ENCODE peak calls at places on chromosomes 4 and X, in six cellular contexts. P is tibial artery, F is adipocyte, A is neuronal stem cell, V is trophoblast cell, Y is mesendoderm. D is an unnamed sample.

GRCh38 chr4:176319237-176319703 is 496 bp upstream of the SPCS3 start:
- DNase-seq in P (no peak), F (no peak), A (no peak), V (no peak), Y (no peak), D (no peak)

GRCh38 chr4:173834151-173834550 is 304.1 kb upstream of the HAND2 start:
- DNase-seq in P (no peak), F (no peak), A (no peak), V (peak; percentile 8), Y (peak; percentile 12), D (no peak)

GRCh38 chr4:23021040-23021439 is 328.3 kb downstream of the GBA3 start:
- DNase-seq in P (no peak), F (no peak), A (no peak), V (peak; percentile 36), Y (no peak), D (no peak)

GRCh38 chr4:75069493-75070074 is 136.7 kb downstream of the PARM1 start:
- DNase-seq in P (no peak), F (no peak), A (no peak), V (no peak), Y (no peak), D (no peak)

GRCh38 chr4:28350485-28350884 is 1489.8 kb downstream of the STIM2 start:
- DNase-seq in P (no peak), F (peak; percentile 61), A (no peak), V (no peak), Y (no peak), D (no peak)

GRCh38 chrX:134256684-134257083 is 19.7 kb downstream of the CCDC160 start:
- DNase-seq in P (no peak), F (no peak), A (no peak), V (no peak), Y (no peak), D (no peak)

GRCh38 chr4:88791274-88791673 is 93.6 kb upstream of the NAP1L5 start:
- DNase-seq in P (no peak), F (peak; percentile 11), A (no peak), V (no peak), Y (peak; percentile 14), D (no peak)

GRCh38 chrX:15416133-15416993 is 32.1 kb upstream of the VEGFD start:
- DNase-seq in P (no peak), F (no peak), A (no peak), V (no peak), Y (peak; percentile 41), D (no peak)

GRCh38 chrX:7347465-7347864 is 199.5 kb upstream of the PUDP start:
- DNase-seq in P (no peak), F (no peak), A (no peak), V (no peak), Y (no peak), D (no peak)

GRCh38 chr4:6319530-6320150 is 50.0 kb downstream of the WFS1 start:
- DNase-seq in P (no peak), F (no peak), A (no peak), V (no peak), Y (no peak), D (no peak)

GRCh38 chrX:19747672-19748610 is 139.5 kb downstream of the SH3KBP1 start:
- DNase-seq in P (no peak), F (no peak), A (no peak), V (no peak), Y (no peak), D (no peak)

GRCh38 chrX:92249125-92249524 is 469.9 kb downstream of the PCDH11X start:
- DNase-seq in P (no peak), F (no peak), A (no peak), V (no peak), Y (no peak), D (no peak)

GRCh38 chrX:17082831-17083230 is 136.4 kb downstream of the REPS2 start:
- DNase-seq in P (no peak), F (no peak), A (no peak), V (peak; percentile 18), Y (peak; percentile 48), D (no peak)

GRCh38 chr4:84967292-84967651 is 782 bp upstream of the WDFY3 start:
- DNase-seq in P (peak; percentile 37), F (peak; percentile 70), A (no peak), V (no peak), Y (no peak), D (no peak)

GRCh38 chr4:158758142-158758541 is 10.7 kb upstream of the FNIP2 start:
- DNase-seq in P (no peak), F (no peak), A (no peak), V (peak; percentile 23), Y (no peak), D (no peak)

GRCh38 chrX:101906136-101906796 is 25.6 kb downstream of the ZMAT1 start:
- DNase-seq in P (no peak), F (no peak), A (no peak), V (no peak), Y (no peak), D (no peak)

GRCh38 chrX:2965965-2966364 is 36.8 kb upstream of the ARSD start:
- DNase-seq in P (no peak), F (no peak), A (no peak), V (no peak), Y (no peak), D (no peak)

GRCh38 chrX:124862304-124862703 is 457.4 kb upstream of the TEX13C start:
- DNase-seq in P (no peak), F (no peak), A (no peak), V (no peak), Y (no peak), D (no peak)

GRCh38 chr4:108204518-108204917 is 35.8 kb upstream of the LEF1 start:
- DNase-seq in P (no peak), F (no peak), A (no peak), V (no peak), Y (no peak), D (no peak)

DNA sequence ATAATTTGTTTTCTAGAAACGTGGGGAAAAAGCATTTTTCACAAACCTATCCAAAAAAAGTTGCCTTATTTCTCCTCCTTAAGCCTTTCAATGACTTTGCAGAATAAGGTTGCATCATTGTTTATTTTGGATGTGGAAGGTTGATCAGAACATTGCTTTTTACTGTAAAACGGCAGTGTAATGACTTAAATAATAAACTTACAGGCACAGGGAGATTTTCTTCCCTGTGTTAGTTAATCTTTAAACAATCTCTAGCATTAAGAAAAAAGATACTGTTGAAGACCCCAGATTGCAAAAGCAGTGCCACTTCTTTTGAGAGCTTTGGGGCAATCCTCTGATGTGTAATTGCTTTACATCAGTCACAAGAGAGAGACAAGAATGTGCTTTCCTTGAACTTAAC is 153.4 kb downstream of the ARX start:
- DNase-seq in P (no peak), F (peak; percentile 59), A (no peak), V (no peak), Y (no peak), D (no peak)
- H3K4me3 ChIP-seq in P (no peak overlapping the region), F (no peak overlapping the region), A (no peak overlapping the region), V (no peak overlapping the region), Y (no peak overlapping the region), D (no peak overlapping the region)

GRCh38 chr4:177332119-177332518 is 22.4 kb downstream of the NEIL3 start:
- DNase-seq in P (no peak), F (no peak), A (no peak), V (no peak), Y (no peak), D (no peak)
- H3K36me3 ChIP-seq in P (no peaks in the 10 kb centered on the region), F (no peaks in the 10 kb centered on the region), A (peaks cover 41% of the 10 kb centered on the region), V (no peaks in the 10 kb centered on the region), Y (peaks cover 2% of the 10 kb centered on the region), D (peaks cover 3% of the 10 kb centered on the region)

GRCh38 chr4:64430933-64431332 is 21.7 kb upstream of the TECRL start:
- DNase-seq in P (no peak), F (no peak), A (no peak), V (no peak), Y (no peak), D (no peak)
- H3K4me3 ChIP-seq in P (no peak overlapping the region), F (no peak overlapping the region), A (no peak overlapping the region), V (no peak overlapping the region), Y (no peak overlapping the region), D (no peak overlapping the region)

GRCh38 chrX:47158131-47158530 is 13.1 kb downstream of the RBM10 start:
- DNase-seq in P (no peak), F (no peak), A (no peak), V (no peak), Y (no peak), D (no peak)
- H3K36me3 ChIP-seq in P (peaks cover 15% of the 10 kb centered on the region), F (peaks cover 13% of the 10 kb centered on the region), A (peaks cover 70% of the 10 kb centered on the region), V (peaks cover 21% of the 10 kb centered on the region), Y (no peaks in the 10 kb centered on the region), D (no peaks in the 10 kb centered on the region)

DNA sequence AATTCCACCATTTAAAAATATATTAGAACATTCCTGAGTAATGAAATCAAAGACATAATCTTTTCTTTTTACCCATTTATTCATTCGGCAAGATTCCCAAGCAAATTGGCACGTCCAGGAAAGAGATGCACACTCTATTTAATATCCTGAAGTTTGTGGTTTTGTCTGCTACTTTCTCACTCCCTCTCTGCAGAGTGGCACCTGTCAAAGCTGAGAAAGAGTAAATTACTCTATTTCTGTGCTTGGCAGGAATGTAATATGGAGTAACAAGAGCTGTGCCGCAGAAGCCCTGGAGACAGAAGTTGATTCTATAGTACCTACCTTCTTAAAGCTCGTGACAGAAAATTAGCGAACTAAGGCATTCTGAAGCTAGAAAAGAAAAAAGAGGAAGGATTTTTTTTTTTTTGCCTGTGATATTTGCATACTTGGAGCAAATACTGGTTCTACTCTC is 5.5 kb downstream of the GSTCD start:
- DNase-seq in P (no peak), F (no peak), A (no peak), V (peak; percentile 3), Y (no peak), D (no peak)
- H3K4me3 ChIP-seq in P (peak overlapping the region; percentile 2), F (peak overlapping the region; percentile 42), A (no peak overlapping the region), V (no peak overlapping the region), Y (no peak overlapping the region), D (no peak overlapping the region)

GRCh38 chr4:113695328-113696169 is 66.0 kb downstream of the CAMK2D start:
- DNase-seq in P (no peak), F (no peak), A (no peak), V (no peak), Y (peak; percentile 62), D (no peak)
- H3K36me3 ChIP-seq in P (no peaks in the 10 kb centered on the region), F (peaks cover 5% of the 10 kb centered on the region), A (no peaks in the 10 kb centered on the region), V (no peaks in the 10 kb centered on the region), Y (no peaks in the 10 kb centered on the region), D (no peaks in the 10 kb centered on the region)

GRCh38 chr4:186726150-186726439 is 2.4 kb upstream of the FAT1 start:
- DNase-seq in P (no peak), F (no peak), A (no peak), V (no peak), Y (no peak), D (no peak)
- H3K4me3 ChIP-seq in P (peak overlapping the region; percentile 74), F (peak overlapping the region; percentile 99), A (peak overlapping the region; percentile 90), V (peak overlapping the region; percentile 82), Y (peak overlapping the region; percentile 85), D (peak overlapping the region; percentile 98)

GRCh38 chr4:110702326-110702725 is 79.4 kb upstream of the PITX2 start:
- DNase-seq in P (no peak), F (no peak), A (no peak), V (peak; percentile 46), Y (peak; percentile 33), D (no peak)
- H3K36me3 ChIP-seq in P (no peaks in the 10 kb centered on the region), F (no peaks in the 10 kb centered on the region), A (no peaks in the 10 kb centered on the region), V (no peaks in the 10 kb centered on the region), Y (no peaks in the 10 kb centered on the region), D (no peaks in the 10 kb centered on the region)

GRCh38 chrX:79154612-79155358 is 10.3 kb downstream of the GPR174 start:
- DNase-seq in P (no peak), F (no peak), A (no peak), V (no peak), Y (peak; percentile 3), D (no peak)

GRCh38 chrX:79156818-79157217 is 12.3 kb downstream of the GPR174 start:
- DNase-seq in P (no peak), F (no peak), A (no peak), V (no peak), Y (no peak), D (no peak)

GRCh38 chrX:79147477-79147876 is 3.0 kb downstream of the GPR174 start:
- DNase-seq in P (no peak), F (no peak), A (no peak), V (no peak), Y (no peak), D (no peak)

GRCh38 chrX:79153348-79153747 is 8.9 kb downstream of the GPR174 start:
- DNase-seq in P (no peak), F (no peak), A (no peak), V (no peak), Y (no peak), D (no peak)
- H3K4me3 ChIP-seq in P (no peak overlapping the region), F (no peak overlapping the region), A (no peak overlapping the region), V (no peak overlapping the region), Y (no peak overlapping the region), D (no peak overlapping the region)

D was measured in PC-9.